ENCODE peak calls at places on chromosomes 2 and 18, in four cellular contexts. Z is HepG2, E is IMR-90, J is colonic mucosa. I is an unnamed sample. For H3K4me1, the result is how much of the 10 kb centered on the place peaks cover.

GRCh38 chr2:6826081-6826913 is 39.4 kb downstream of the CMPK2 start:
- DNase-seq in Z (peak), E (peak), J (peak), I (peak)

GRCh38 chr2:147683380-147683779 is 161.4 kb upstream of the ACVR2A start:
- DNase-seq in Z (no peak), E (no peak), J (no peak), I (no peak)

GRCh38 chr2:46351388-46352141 is 54.4 kb downstream of the EPAS1 start:
- DNase-seq in Z (no peak), E (no peak), J (no peak), I (peak)

GRCh38 chr2:175742367-175742766 is 259.7 kb downstream of the LNPK start:
- DNase-seq in Z (no peak), E (peak), J (no peak), I (no peak)

GRCh38 chr2:106057206-106057605 is 136.9 kb downstream of the UXS1 start:
- DNase-seq in Z (peak), E (no peak), J (no peak), I (no peak)

GRCh38 chr18:48193521-48194251 is 215.5 kb downstream of the ZBTB7C start:
- DNase-seq in Z (no peak), E (no peak), J (no peak), I (peak)

GRCh38 chr2:26401739-26402541 is at the start of gene DRC1:
- DNase-seq in Z (no peak), E (peak), J (peak), I (peak)

GRCh38 chr2:117845304-117845703 is 30.8 kb downstream of the DDX18 start:
- DNase-seq in Z (no peak), E (no peak), J (no peak), I (no peak)

GRCh38 chr2:196249860-196250259 is 78.5 kb upstream of the STK17B start:
- DNase-seq in Z (no peak), E (peak), J (no peak), I (no peak)

GRCh38 chr2:143333847-143334246 is 204.6 kb downstream of the ARHGAP15 start:
- DNase-seq in Z (no peak), E (no peak), J (no peak), I (no peak)

GRCh38 chr2:63842149-63843061 is 709 bp downstream of the UGP2 start:
- DNase-seq in Z (peak), E (peak), J (peak), I (peak)

GRCh38 chr2:104703669-104704068 is 150.2 kb upstream of the POU3F3 start:
- DNase-seq in Z (no peak), E (no peak), J (no peak), I (no peak)

GRCh38 chr2:6877402-6878305 is at the start of gene RSAD2:
- DNase-seq in Z (peak), E (peak), J (peak), I (no peak)

GRCh38 chr2:68214381-68214780 is 38.0 kb downstream of the PPP3R1 start:
- DNase-seq in Z (no peak), E (no peak), J (no peak), I (no peak)
- H3K4me1 ChIP-seq in Z (under half), E (under half), J (under half), I (under half)

GRCh38 chr2:224520064-224520463 is 65.1 kb downstream of the CUL3 start:
- DNase-seq in Z (peak), E (peak), J (no peak), I (no peak)

GRCh38 chr2:224517963-224518362 is 67.2 kb downstream of the CUL3 start:
- DNase-seq in Z (no peak), E (no peak), J (no peak), I (no peak)

GRCh38 chr2:224523626-224524577 is 61.3 kb downstream of the CUL3 start:
- DNase-seq in Z (no peak), E (peak), J (no peak), I (no peak)

GRCh38 chr2:224513991-224514390 is 71.2 kb downstream of the CUL3 start:
- DNase-seq in Z (no peak), E (peak), J (no peak), I (no peak)

DNA sequence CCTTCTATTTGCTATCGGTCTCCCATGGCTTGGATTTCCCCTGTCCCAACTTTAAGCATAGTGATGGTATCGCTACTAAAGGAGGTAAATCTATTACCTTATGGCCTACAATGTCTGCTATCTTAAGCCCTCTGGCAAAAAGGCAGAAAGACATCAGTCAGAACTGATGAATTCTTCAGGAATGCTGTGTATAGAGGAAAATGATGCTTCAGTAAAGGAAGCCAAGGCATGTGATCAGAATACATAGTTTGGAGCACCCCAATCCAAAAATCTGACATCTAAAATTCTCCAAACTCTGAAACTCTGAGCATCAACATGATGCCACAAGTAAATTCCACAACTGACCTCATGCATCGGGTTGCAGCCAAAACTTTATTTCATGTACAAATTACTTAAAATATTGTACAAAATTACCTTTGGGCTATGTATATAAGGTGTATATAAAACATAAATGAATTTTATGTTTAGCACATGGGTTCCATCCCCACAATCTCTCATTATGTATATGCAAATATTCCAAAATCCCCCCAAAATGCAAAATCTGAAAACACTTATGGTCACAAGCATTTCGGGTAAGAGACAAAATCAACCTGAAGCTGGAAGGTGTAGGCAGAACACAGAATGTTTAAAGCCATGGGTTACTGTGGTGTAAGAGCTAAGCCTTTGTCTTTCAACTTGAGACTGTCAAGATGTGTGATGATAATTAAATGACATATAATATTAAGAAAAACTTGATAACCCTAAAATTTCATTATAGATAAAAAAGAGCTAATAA is 66.2 kb downstream of the CUL3 start:
- DNase-seq in Z (no peak), E (peak), J (no peak), I (no peak)
- H3K9ac ChIP-seq in Z (no peak), E (no peak), J (no peak), I (no peak)

DNA sequence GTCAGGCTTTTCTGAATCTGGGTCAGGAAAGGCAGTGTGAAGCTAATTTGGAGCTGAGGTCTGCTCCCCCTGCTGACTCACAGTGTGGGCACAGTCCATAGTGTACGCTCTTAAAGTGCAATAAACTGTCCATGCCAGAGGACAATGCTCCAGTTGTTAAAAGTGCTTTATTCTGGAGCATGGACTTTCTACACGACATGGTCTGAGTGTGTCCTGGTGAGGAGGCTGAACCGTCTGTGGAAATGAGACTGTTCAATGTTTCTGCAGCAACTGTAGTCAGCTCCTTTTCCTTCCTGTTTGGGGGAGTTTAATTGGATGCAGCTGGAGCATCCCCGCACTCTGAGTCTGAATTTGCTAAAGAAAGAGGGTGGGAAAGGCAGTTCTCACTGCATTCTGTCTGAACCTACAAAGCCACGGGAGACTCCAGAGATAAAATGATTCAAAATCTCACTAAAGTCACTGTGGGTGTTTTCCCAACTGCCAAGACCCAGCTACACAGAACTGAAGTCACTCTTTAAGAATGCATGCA is 110.2 kb upstream of the TRIB2 start:
- DNase-seq in Z (peak), E (peak), J (no peak), I (no peak)
- TF ChIP-seq CTCF in Z (peak), E (peak), J (no peak), I (peak)

GRCh38 chr2:191719261-191719660 is 41.3 kb downstream of the NABP1 start:
- DNase-seq in Z (no peak), E (no peak), J (no peak), I (no peak)
- H3K4me1 ChIP-seq in Z (under half), E (under half), J (under half), I (under half)

GRCh38 chr18:47163241-47163640 is 12.9 kb downstream of the IER3IP1 start:
- DNase-seq in Z (no peak), E (peak), J (no peak), I (no peak)
- H3K9ac ChIP-seq in Z (no peak), E (peak), J (no peak), I (no peak)